ENCODE peak calls at places on chromosomes 13 and 19, in nine cellular contexts. L is heart left ventricle; J is endodermal cell; H is CD8-positive, alpha-beta T cell; R is fibroblast of lung; S is lung; Y is AG09319; X is pancreas; D is neural progenitor cell. T is an unnamed sample.
A peak's percentile ranks its signal among the peaks of the same experiment; 100 is the strongest.

GRCh38 chr13:72542241-72542640 is 185.2 kb downstream of the MZT1 start:
- DNase-seq in R (no peak), D (no peak), H (no peak), X (no peak), J (peak; percentile 57), L (no peak), Y (no peak), S (no peak), T (no peak)

GRCh38 chr13:40193290-40194203 is 472.9 kb downstream of the FOXO1 start:
- DNase-seq in D (no peak), Y (no peak), X (no peak), R (peak; percentile 37), J (no peak), L (peak; percentile 41), H (no peak), S (no peak), T (no peak)

GRCh38 chr19:35153701-35154534 is 617 bp upstream of the FXYD5 start:
- DNase-seq in X (no peak), Y (no peak), L (peak; percentile 48), H (peak; percentile 80), D (peak; percentile 79), R (no peak), J (peak; percentile 88), S (no peak), T (peak; percentile 88)

GRCh38 chr19:39474139-39474620 is 6.5 kb upstream of the TIMM50 start:
- DNase-seq in D (peak; percentile 77), Y (no peak), H (peak; percentile 80), X (peak; percentile 69), J (peak; percentile 96), L (peak; percentile 45), R (peak; percentile 31), S (peak; percentile 54), T (peak; percentile 80)

GRCh38 chr13:70424428-70424827 is 316.2 kb upstream of the KLHL1 start:
- DNase-seq in S (no peak), H (no peak), L (no peak), J (peak; percentile 74), X (peak; percentile 6), D (peak; percentile 6), Y (no peak), R (no peak), T (no peak)

GRCh38 chr19:48629599-48630288 is 7.4 kb downstream of the DBP start:
- DNase-seq in S (no peak), R (peak; percentile 83), L (peak; percentile 75), H (no peak), X (peak; percentile 66), J (peak; percentile 99), D (peak; percentile 95), Y (no peak), T (no peak)

GRCh38 chr19:3154957-3155736 is 19.3 kb downstream of the GNA15 start:
- DNase-seq in X (no peak), J (no peak), Y (peak; percentile 96), D (no peak), S (peak; percentile 81), R (peak; percentile 97), H (peak; percentile 79), L (peak; percentile 93), T (no peak)

GRCh38 chr19:5356428-5356827 is 15.8 kb upstream of the PTPRS start:
- DNase-seq in S (no peak), L (no peak), R (no peak), D (peak; percentile 31), J (no peak), X (no peak), H (no peak), Y (no peak), T (no peak)

GRCh38 chr19:4557186-4557970 is 2.1 kb downstream of the SEMA6B start:
- DNase-seq in S (no peak), L (no peak), Y (no peak), D (no peak), X (no peak), H (no peak), J (peak; percentile 84), R (no peak), T (peak; percentile 54)

GRCh38 chr13:64158910-64159309 is 2743.3 kb upstream of the PCDH20 start:
- DNase-seq in Y (no peak), H (no peak), J (no peak), L (no peak), S (no peak), D (no peak), X (no peak), R (peak; percentile 34), T (no peak)

GRCh38 chr13:103388839-103389238 is 322.6 kb upstream of the SLC10A2 start:
- DNase-seq in L (no peak), Y (no peak), S (no peak), J (no peak), H (no peak), D (no peak), X (no peak), R (no peak), T (no peak)
- TF ChIP-seq CTCF in L (no peak), Y (no peak), S (no peak), J (peak; percentile 72), H (no peak), D (peak; percentile 10), X (no peak), R (no peak), T (no peak)

GRCh38 chr19:33397536-33398360 is 24.2 kb downstream of the CEBPG start:
- DNase-seq in X (no peak), R (no peak), S (no peak), H (no peak), J (peak; percentile 80), Y (no peak), D (peak; percentile 66), L (peak; percentile 28), T (no peak)

GRCh38 chr19:33394723-33395560 is 21.4 kb downstream of the CEBPG start:
- DNase-seq in L (no peak), Y (no peak), D (no peak), X (no peak), R (peak; percentile 14), J (no peak), H (no peak), S (no peak), T (no peak)

GRCh38 chr19:33395561-33396550 is 22.3 kb downstream of the CEBPG start:
- DNase-seq in J (no peak), R (peak; percentile 46), X (peak; percentile 55), H (no peak), D (no peak), Y (no peak), L (no peak), S (peak; percentile 60), T (no peak)

GRCh38 chr19:33398361-33399060 is 25.0 kb downstream of the CEBPG start:
- DNase-seq in H (no peak), D (no peak), S (no peak), X (no peak), Y (no peak), J (no peak), R (no peak), L (peak; percentile 22), T (no peak)

DNA sequence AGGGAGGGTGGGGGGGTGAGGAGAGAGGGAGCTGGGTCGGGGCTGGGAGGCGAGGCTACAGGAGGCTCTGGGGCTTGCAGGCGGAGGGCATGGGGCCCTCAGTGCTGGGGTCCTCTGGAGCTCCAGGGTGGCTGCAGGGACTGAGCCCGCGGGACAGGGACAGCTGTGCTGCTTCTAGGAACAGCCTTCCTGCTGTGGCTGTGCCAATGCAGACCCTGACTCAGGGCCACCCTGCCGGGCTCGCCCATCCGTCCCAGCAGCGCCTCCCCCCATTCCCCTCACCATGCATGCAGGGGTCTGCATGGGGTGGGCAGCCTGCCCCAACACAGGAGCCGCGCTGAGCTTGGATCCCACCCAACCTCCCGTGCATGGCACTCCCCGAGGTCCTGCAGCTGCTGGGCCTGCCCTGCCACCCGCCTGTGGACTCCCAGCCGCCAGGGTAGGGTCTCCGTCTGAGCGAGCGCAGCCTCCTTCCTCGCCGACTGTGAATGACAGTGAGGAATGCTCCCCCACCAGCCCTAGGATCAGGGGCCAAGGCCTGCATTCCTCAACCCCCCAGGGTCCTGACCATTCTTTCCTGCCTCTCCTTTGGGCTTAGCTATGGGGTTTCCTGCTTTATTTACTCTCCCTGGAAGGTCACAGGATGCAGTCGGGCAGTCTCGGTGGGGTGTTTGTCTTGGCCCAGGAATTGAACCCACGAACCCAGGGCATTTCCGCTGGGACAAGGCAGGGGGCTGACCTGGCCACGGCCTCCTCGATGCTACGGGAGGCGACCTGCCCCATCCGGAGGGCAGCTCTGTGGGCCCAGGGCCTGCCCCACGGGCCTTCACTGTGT is 23.4 kb downstream of the CEBPG start:
- DNase-seq in Y (no peak), S (no peak), X (peak; percentile 29), H (no peak), J (peak; percentile 77), D (peak; percentile 49), L (peak; percentile 51), R (no peak), T (no peak)
- TF ChIP-seq CTCF in Y (no peak), S (no peak), X (no peak), H (no peak), J (no peak), D (no peak), L (no peak), R (no peak), T (no peak)

GRCh38 chr19:50007170-50007569 is 18.0 kb downstream of the VRK3 start:
- DNase-seq in H (no peak), D (no peak), R (no peak), Y (no peak), L (no peak), X (no peak), J (no peak), S (no peak), T (no peak)

GRCh38 chr19:50007947-50008346 is 17.2 kb downstream of the VRK3 start:
- DNase-seq in R (no peak), L (no peak), D (no peak), X (no peak), S (no peak), J (no peak), Y (no peak), H (no peak), T (no peak)

GRCh38 chr19:50003810-50004419 is 21.3 kb downstream of the VRK3 start:
- DNase-seq in J (no peak), R (peak; percentile 95), D (no peak), L (peak; percentile 69), Y (peak; percentile 86), X (no peak), H (no peak), S (peak; percentile 42), T (peak; percentile 72)

GRCh38 chr19:50005428-50005827 is 19.7 kb downstream of the VRK3 start:
- DNase-seq in Y (no peak), R (no peak), L (no peak), X (no peak), J (no peak), D (no peak), S (no peak), H (no peak), T (no peak)

DNA sequence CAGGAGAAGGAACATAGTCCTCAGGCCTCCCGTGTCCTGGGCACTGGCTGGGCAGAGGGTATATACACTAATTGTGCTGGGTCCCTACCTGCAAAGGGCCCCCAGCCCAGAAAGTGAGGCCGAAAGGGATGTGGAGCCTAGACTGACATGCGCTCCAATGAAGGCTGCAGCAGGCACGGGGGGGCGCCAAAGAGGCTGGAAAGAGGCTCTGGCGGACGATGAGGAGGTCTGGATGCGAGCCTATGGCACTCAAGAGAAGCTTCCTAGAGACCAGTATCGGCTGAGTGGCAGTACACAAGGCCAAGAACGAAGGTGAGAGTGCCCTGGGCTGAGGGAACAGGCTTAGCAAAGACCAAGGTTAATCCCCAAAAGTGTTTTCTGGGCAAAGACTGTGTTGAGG is 16.6 kb downstream of the VRK3 start:
- DNase-seq in D (peak; percentile 50), R (no peak), S (no peak), J (peak; percentile 90), Y (no peak), H (no peak), L (no peak), X (no peak), T (no peak)
- TF ChIP-seq CTCF in D (peak; percentile 49), R (no peak), S (no peak), J (peak; percentile 73), Y (no peak), H (no peak), L (no peak), X (no peak), T (no peak)

GRCh38 chr19:16117594-16118033 is 5.9 kb downstream of the RAB8A start:
- DNase-seq in R (no peak), L (no peak), D (no peak), S (no peak), H (no peak), X (no peak), J (peak; percentile 72), Y (no peak), T (no peak)
- TF ChIP-seq CTCF in R (no peak), L (no peak), D (no peak), S (no peak), H (no peak), X (no peak), J (peak; percentile 48), Y (no peak), T (no peak)

T was measured in Calu3.